ENCODE peak calls at places on chromosomes 11 and 22, in nine cellular contexts. T is GM23338; U is activated T-helper 1 cell treated with anti-CD3 and anti-CD28 coated beads, Interleukin-12 subunit alpha, Interleukin-12 subunit beta, Interleukin-2, Interleukin-4 antibody, amounts not matched to agents 30 ng/mL and 10 ng/mL and 1 ng/mL, durations not matched to agents 14 hours and 24 hours and 36 hours; B is stimulated activated CD4-positive, alpha-beta T cell treated with anti-CD3 and anti-CD28 coated beads, Interleukin-15, amount 100 ng/mL, for 24 hours; R is neural crest cell; A is ELR; C is putamen; Z is T1000; E is cardiac fibroblast. I is an unnamed sample.

GRCh38 chr11:75428301-75428724 is 4.7 kb downstream of the KLHL35 start:
- DNase-seq in Z (peak; percentile 91), R (peak; percentile 64), C (peak; percentile 87), A (peak; percentile 64), E (peak; percentile 91), T (peak; percentile 87), B (peak; percentile 85), U (peak; percentile 64), I (peak; percentile 85)

GRCh38 chr11:20066013-20066782 is 94.1 kb downstream of the DBX1 start:
- DNase-seq in T (no peak), E (no peak), R (no peak), A (no peak), C (no peak), Z (no peak), B (no peak), U (no peak), I (no peak)

GRCh38 chr22:35611200-35611890 is 5.8 kb downstream of the MB start:
- DNase-seq in R (no peak), T (no peak), Z (no peak), B (no peak), C (no peak), U (no peak), A (no peak), E (no peak), I (no peak)

GRCh38 chr11:109237636-109238035 is 184.4 kb upstream of the C11orf87 start:
- DNase-seq in Z (no peak), R (no peak), C (no peak), U (no peak), T (no peak), E (no peak), A (no peak), B (no peak), I (no peak)

GRCh38 chr22:46047841-46048595 is 71.1 kb upstream of the WNT7B start:
- DNase-seq in R (no peak), E (no peak), A (no peak), B (no peak), Z (no peak), T (no peak), U (no peak), C (peak; percentile 48), I (no peak)

GRCh38 chr22:39487826-39488520 is 14.1 kb upstream of the MIEF1 start:
- DNase-seq in A (no peak), U (no peak), Z (no peak), R (no peak), T (no peak), B (no peak), C (no peak), E (no peak), I (no peak)

GRCh38 chr11:134999490-135000066 is 587.5 kb upstream of the B3GAT1 start:
- DNase-seq in T (peak; percentile 11), U (no peak), E (no peak), Z (no peak), B (no peak), R (no peak), C (no peak), A (no peak), I (no peak)

GRCh38 chr11:129657866-129658557 is 157.6 kb upstream of the TMEM45B start:
- DNase-seq in T (no peak), R (no peak), E (no peak), B (no peak), U (no peak), Z (no peak), C (no peak), A (no peak), I (no peak)

GRCh38 chr11:62409831-62410230 is 9.0 kb upstream of the SCGB1A1 start:
- DNase-seq in E (no peak), A (no peak), B (no peak), C (no peak), Z (no peak), T (no peak), R (no peak), U (no peak), I (no peak)